ENCODE peak calls at places on chromosomes 12 and 14, in seven cellular contexts. One of them, this sample, is unnamed.

GRCh38 chr12:124036117-124037109 is 63.4 kb downstream of the ZNF664 start:
- DNase-seq in PC-3: peak; percentile 70
- DNase-seq in fibroblast of pulmonary artery: peak; percentile 65
- DNase-seq in heart left ventricle: peak; percentile 49
- DNase-seq in AG10803: peak; percentile 50
- DNase-seq in tibial artery: no peak
- DNase-seq in tibial nerve: peak; percentile 58
- DNase-seq in this sample: peak; percentile 10

GRCh38 chr14:37246427-37246829 is 48.7 kb downstream of the MIPOL1 start:
- DNase-seq in PC-3: peak; percentile 79
- DNase-seq in fibroblast of pulmonary artery: peak; percentile 75
- DNase-seq in heart left ventricle: no peak
- DNase-seq in AG10803: peak; percentile 60
- DNase-seq in tibial artery: no peak
- DNase-seq in tibial nerve: no peak
- DNase-seq in this sample: peak; percentile 70

GRCh38 chr12:97940629-97941028 is 478.0 kb downstream of the RMST start:
- DNase-seq in PC-3: no peak
- DNase-seq in fibroblast of pulmonary artery: peak; percentile 7
- DNase-seq in heart left ventricle: no peak
- DNase-seq in AG10803: peak; percentile 44
- DNase-seq in tibial artery: no peak
- DNase-seq in tibial nerve: no peak
- DNase-seq in this sample: no peak

GRCh38 chr12:532908-533565 is 73.3 kb downstream of the B4GALNT3 start:
- DNase-seq in PC-3: peak; percentile 50
- DNase-seq in fibroblast of pulmonary artery: no peak
- DNase-seq in heart left ventricle: no peak
- DNase-seq in AG10803: peak; percentile 97
- DNase-seq in tibial artery: no peak
- DNase-seq in tibial nerve: no peak
- DNase-seq in this sample: no peak

GRCh38 chr14:100429537-100429936 is 106.4 kb downstream of the SLC25A47 start:
- DNase-seq in PC-3: no peak
- DNase-seq in fibroblast of pulmonary artery: no peak
- DNase-seq in heart left ventricle: no peak
- DNase-seq in AG10803: no peak
- DNase-seq in tibial artery: no peak
- DNase-seq in tibial nerve: no peak
- DNase-seq in this sample: no peak

GRCh38 chr12:42987216-42987631 is 397.7 kb upstream of the PRICKLE1 start:
- DNase-seq in PC-3: no peak
- DNase-seq in fibroblast of pulmonary artery: no peak
- DNase-seq in heart left ventricle: no peak
- DNase-seq in AG10803: peak; percentile 0
- DNase-seq in tibial artery: no peak
- DNase-seq in tibial nerve: no peak
- DNase-seq in this sample: no peak

GRCh38 chr14:101861464-101861863 is 100.0 kb downstream of the PPP2R5C start:
- DNase-seq in PC-3: no peak
- DNase-seq in fibroblast of pulmonary artery: no peak
- DNase-seq in heart left ventricle: no peak
- DNase-seq in AG10803: no peak
- DNase-seq in tibial artery: no peak
- DNase-seq in tibial nerve: no peak
- DNase-seq in this sample: no peak

GRCh38 chr12:75135021-75135420 is 74.6 kb downstream of the KCNC2 start:
- DNase-seq in PC-3: no peak
- DNase-seq in fibroblast of pulmonary artery: no peak
- DNase-seq in heart left ventricle: no peak
- DNase-seq in AG10803: no peak
- DNase-seq in tibial artery: no peak
- DNase-seq in tibial nerve: no peak
- DNase-seq in this sample: no peak

GRCh38 chr12:89307665-89308253 is 44.5 kb downstream of the DUSP6 start:
- DNase-seq in PC-3: no peak
- DNase-seq in fibroblast of pulmonary artery: no peak
- DNase-seq in heart left ventricle: no peak
- DNase-seq in AG10803: no peak
- DNase-seq in tibial artery: no peak
- DNase-seq in tibial nerve: no peak
- DNase-seq in this sample: no peak

GRCh38 chr14:67821121-67821520 is 1.5 kb downstream of the RAD51B start:
- DNase-seq in PC-3: no peak
- DNase-seq in fibroblast of pulmonary artery: no peak
- DNase-seq in heart left ventricle: no peak
- DNase-seq in AG10803: no peak
- DNase-seq in tibial artery: no peak
- DNase-seq in tibial nerve: no peak
- DNase-seq in this sample: no peak

GRCh38 chr12:19967486-19967885 is 400.9 kb upstream of the PDE3A start:
- DNase-seq in PC-3: peak; percentile 22
- DNase-seq in fibroblast of pulmonary artery: peak; percentile 97
- DNase-seq in heart left ventricle: no peak
- DNase-seq in AG10803: peak; percentile 95
- DNase-seq in tibial artery: no peak
- DNase-seq in tibial nerve: peak; percentile 20
- DNase-seq in this sample: no peak

GRCh38 chr12:85669911-85670310 is 166.3 kb downstream of the RASSF9 start:
- DNase-seq in PC-3: no peak
- DNase-seq in fibroblast of pulmonary artery: no peak
- DNase-seq in heart left ventricle: no peak
- DNase-seq in AG10803: no peak
- DNase-seq in tibial artery: no peak
- DNase-seq in tibial nerve: no peak
- DNase-seq in this sample: no peak

GRCh38 chr12:26466709-26467108 is 271.3 kb downstream of the SSPN start:
- DNase-seq in PC-3: no peak
- DNase-seq in fibroblast of pulmonary artery: no peak
- DNase-seq in heart left ventricle: no peak
- DNase-seq in AG10803: no peak
- DNase-seq in tibial artery: no peak
- DNase-seq in tibial nerve: no peak
- DNase-seq in this sample: no peak

GRCh38 chr14:36028218-36028617 is 148.3 kb downstream of the PTCSC3 start:
- DNase-seq in PC-3: peak; percentile 28
- DNase-seq in fibroblast of pulmonary artery: no peak
- DNase-seq in heart left ventricle: no peak
- DNase-seq in AG10803: no peak
- DNase-seq in tibial artery: no peak
- DNase-seq in tibial nerve: no peak
- DNase-seq in this sample: no peak

GRCh38 chr14:96754162-96754844 is 42.9 kb upstream of the VRK1 start:
- DNase-seq in PC-3: peak; percentile 41
- DNase-seq in fibroblast of pulmonary artery: no peak
- DNase-seq in heart left ventricle: no peak
- DNase-seq in AG10803: peak; percentile 4
- DNase-seq in tibial artery: no peak
- DNase-seq in tibial nerve: no peak
- DNase-seq in this sample: no peak

GRCh38 chr14:96752594-96752993 is 44.6 kb upstream of the VRK1 start:
- DNase-seq in PC-3: no peak
- DNase-seq in fibroblast of pulmonary artery: no peak
- DNase-seq in heart left ventricle: no peak
- DNase-seq in AG10803: peak; percentile 43
- DNase-seq in tibial artery: no peak
- DNase-seq in tibial nerve: no peak
- DNase-seq in this sample: no peak

GRCh38 chr14:96757456-96757855 is 39.7 kb upstream of the VRK1 start:
- DNase-seq in PC-3: no peak
- DNase-seq in fibroblast of pulmonary artery: no peak
- DNase-seq in heart left ventricle: no peak
- DNase-seq in AG10803: no peak
- DNase-seq in tibial artery: no peak
- DNase-seq in tibial nerve: no peak
- DNase-seq in this sample: no peak

GRCh38 chr14:96756745-96757144 is 40.4 kb upstream of the VRK1 start:
- DNase-seq in PC-3: no peak
- DNase-seq in fibroblast of pulmonary artery: no peak
- DNase-seq in heart left ventricle: no peak
- DNase-seq in AG10803: no peak
- DNase-seq in tibial artery: no peak
- DNase-seq in tibial nerve: no peak
- DNase-seq in this sample: no peak

GRCh38 chr14:96754845-96755184 is 42.4 kb upstream of the VRK1 start:
- DNase-seq in PC-3: no peak
- DNase-seq in fibroblast of pulmonary artery: no peak
- DNase-seq in heart left ventricle: no peak
- DNase-seq in AG10803: peak; percentile 28
- DNase-seq in tibial artery: no peak
- DNase-seq in tibial nerve: no peak
- DNase-seq in this sample: no peak
- TF ChIP-seq CTCF in PC-3: no peak
- TF ChIP-seq CTCF in fibroblast of pulmonary artery: no peak
- TF ChIP-seq CTCF in heart left ventricle: no peak
- TF ChIP-seq CTCF in AG10803: no peak
- TF ChIP-seq CTCF in tibial artery: no peak
- TF ChIP-seq CTCF in tibial nerve: no peak
- TF ChIP-seq CTCF in this sample: no peak

GRCh38 chr14:84273181-84273580 is 1256.8 kb upstream of the FLRT2 start:
- DNase-seq in PC-3: no peak
- DNase-seq in fibroblast of pulmonary artery: peak; percentile 39
- DNase-seq in heart left ventricle: no peak
- DNase-seq in AG10803: no peak
- DNase-seq in tibial artery: no peak
- DNase-seq in tibial nerve: no peak
- DNase-seq in this sample: no peak
- H3K4me3 ChIP-seq in PC-3: no peak overlapping the region
- H3K4me3 ChIP-seq in fibroblast of pulmonary artery: no peak overlapping the region
- H3K4me3 ChIP-seq in heart left ventricle: no peak overlapping the region
- H3K4me3 ChIP-seq in AG10803: no peak overlapping the region
- H3K4me3 ChIP-seq in tibial artery: no peak overlapping the region
- H3K4me3 ChIP-seq in tibial nerve: no peak overlapping the region
- H3K4me3 ChIP-seq in this sample: no peak overlapping the region

GRCh38 chr12:50086148-50086547 is 1.0 kb downstream of the SMARCD1 start:
- DNase-seq in PC-3: peak; percentile 27
- DNase-seq in fibroblast of pulmonary artery: no peak
- DNase-seq in heart left ventricle: no peak
- DNase-seq in AG10803: no peak
- DNase-seq in tibial artery: no peak
- DNase-seq in tibial nerve: no peak
- DNase-seq in this sample: no peak

GRCh38 chr12:50087159-50087558 is 2.0 kb downstream of the SMARCD1 start:
- DNase-seq in PC-3: no peak
- DNase-seq in fibroblast of pulmonary artery: no peak
- DNase-seq in heart left ventricle: no peak
- DNase-seq in AG10803: no peak
- DNase-seq in tibial artery: no peak
- DNase-seq in tibial nerve: no peak
- DNase-seq in this sample: no peak

GRCh38 chr12:50085615-50085928 is 430 bp downstream of the SMARCD1 start:
- DNase-seq in PC-3: peak; percentile 8
- DNase-seq in fibroblast of pulmonary artery: no peak
- DNase-seq in heart left ventricle: no peak
- DNase-seq in AG10803: no peak
- DNase-seq in tibial artery: no peak
- DNase-seq in tibial nerve: no peak
- DNase-seq in this sample: no peak

GRCh38 chr12:50083301-50083700 is 1.8 kb upstream of the SMARCD1 start:
- DNase-seq in PC-3: no peak
- DNase-seq in fibroblast of pulmonary artery: no peak
- DNase-seq in heart left ventricle: no peak
- DNase-seq in AG10803: peak; percentile 17
- DNase-seq in tibial artery: no peak
- DNase-seq in tibial nerve: no peak
- DNase-seq in this sample: no peak

DNA sequence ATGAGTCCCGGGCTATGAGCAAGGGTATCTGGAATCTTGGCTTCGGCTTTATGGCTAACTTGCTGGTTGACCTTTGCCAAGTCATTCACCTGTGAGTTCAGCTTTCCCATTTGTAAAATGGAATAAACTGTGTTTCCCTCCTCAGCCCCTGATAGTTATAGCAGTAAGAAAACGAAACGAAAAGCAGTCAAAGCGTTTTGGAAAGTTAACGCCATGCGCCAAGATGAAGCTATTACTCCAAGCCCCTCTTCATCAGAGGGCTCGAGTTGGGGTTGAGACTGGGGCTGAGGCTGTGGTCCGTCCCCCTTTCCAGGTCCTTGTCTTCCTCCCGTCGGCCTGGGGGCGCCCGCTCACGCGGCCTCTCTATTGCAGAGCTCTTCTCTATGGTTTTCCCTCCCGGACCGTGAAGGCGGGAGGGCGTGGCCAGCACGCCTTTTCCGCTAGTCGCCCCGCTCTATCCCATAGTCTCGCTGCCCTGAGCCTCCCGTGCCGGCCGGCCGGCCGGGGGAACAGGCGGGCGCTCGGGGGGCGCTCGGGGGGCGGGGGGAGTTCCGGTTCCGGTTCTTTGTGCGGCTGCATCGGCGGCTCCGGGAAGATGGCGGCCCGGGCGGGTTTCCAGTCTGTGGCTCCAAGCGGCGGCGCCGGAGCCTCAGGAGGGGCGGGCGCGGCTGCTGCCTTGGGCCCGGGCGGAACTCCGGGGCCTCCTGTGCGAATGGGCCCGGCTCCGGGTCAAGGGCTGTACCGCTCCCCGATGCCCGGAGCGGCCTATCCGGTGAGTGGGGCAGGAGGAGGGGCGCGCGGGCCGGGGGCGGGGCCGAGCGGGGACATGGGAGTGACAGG is at the start of gene SMARCD1:
- DNase-seq in PC-3: peak; percentile 92
- DNase-seq in fibroblast of pulmonary artery: peak; percentile 92
- DNase-seq in heart left ventricle: peak; percentile 94
- DNase-seq in AG10803: peak; percentile 90
- DNase-seq in tibial artery: peak; percentile 95
- DNase-seq in tibial nerve: peak; percentile 80
- DNase-seq in this sample: peak; percentile 68
- TF ChIP-seq CTCF in PC-3: peak; percentile 86
- TF ChIP-seq CTCF in fibroblast of pulmonary artery: peak; percentile 55
- TF ChIP-seq CTCF in heart left ventricle: peak; percentile 24
- TF ChIP-seq CTCF in AG10803: peak; percentile 62
- TF ChIP-seq CTCF in tibial artery: peak; percentile 19
- TF ChIP-seq CTCF in tibial nerve: no peak
- TF ChIP-seq CTCF in this sample: peak; percentile 75

GRCh38 chr12:131855521-131856142 is 27.4 kb downstream of the MMP17 start:
- DNase-seq in PC-3: peak; percentile 24
- DNase-seq in fibroblast of pulmonary artery: no peak
- DNase-seq in heart left ventricle: no peak
- DNase-seq in AG10803: no peak
- DNase-seq in tibial artery: no peak
- DNase-seq in tibial nerve: no peak
- DNase-seq in this sample: no peak

GRCh38 chr12:131856366-131857097 is 28.3 kb downstream of the MMP17 start:
- DNase-seq in PC-3: no peak
- DNase-seq in fibroblast of pulmonary artery: no peak
- DNase-seq in heart left ventricle: no peak
- DNase-seq in AG10803: no peak
- DNase-seq in tibial artery: no peak
- DNase-seq in tibial nerve: no peak
- DNase-seq in this sample: no peak

GRCh38 chr12:131852551-131853299 is 24.5 kb downstream of the MMP17 start:
- DNase-seq in PC-3: no peak
- DNase-seq in fibroblast of pulmonary artery: no peak
- DNase-seq in heart left ventricle: no peak
- DNase-seq in AG10803: peak; percentile 49
- DNase-seq in tibial artery: no peak
- DNase-seq in tibial nerve: no peak
- DNase-seq in this sample: no peak

GRCh38 chr12:131853832-131854797 is 25.9 kb downstream of the MMP17 start:
- DNase-seq in PC-3: peak; percentile 39
- DNase-seq in fibroblast of pulmonary artery: no peak
- DNase-seq in heart left ventricle: no peak
- DNase-seq in AG10803: no peak
- DNase-seq in tibial artery: no peak
- DNase-seq in tibial nerve: no peak
- DNase-seq in this sample: no peak

GRCh38 chr12:131854861-131855476 is 26.8 kb downstream of the MMP17 start:
- DNase-seq in PC-3: no peak
- DNase-seq in fibroblast of pulmonary artery: no peak
- DNase-seq in heart left ventricle: no peak
- DNase-seq in AG10803: no peak
- DNase-seq in tibial artery: no peak
- DNase-seq in tibial nerve: no peak
- DNase-seq in this sample: no peak
- H3K4me3 ChIP-seq in PC-3: no peak overlapping the region
- H3K4me3 ChIP-seq in fibroblast of pulmonary artery: no peak overlapping the region
- H3K4me3 ChIP-seq in heart left ventricle: no peak overlapping the region
- H3K4me3 ChIP-seq in AG10803: no peak overlapping the region
- H3K4me3 ChIP-seq in tibial artery: no peak overlapping the region
- H3K4me3 ChIP-seq in tibial nerve: no peak overlapping the region
- H3K4me3 ChIP-seq in this sample: no peak overlapping the region

This sample was measured in LNCaP clone FGC.